ENCODE peak calls at places on chromosomes 13 and 19, in ten cellular contexts. One of them, this sample, is unnamed.

GRCh38 chr19:13215572-13216380 is 65.6 kb downstream of the IER2 start:
- DNase-seq in CD4-positive, CD25-positive, alpha-beta regulatory T cell: peak
- DNase-seq in neuronal stem cell: no peak
- DNase-seq in brain microvascular endothelial cell: no peak
- DNase-seq in spleen: no peak
- DNase-seq in fibroblast of lung: peak
- DNase-seq in heart left ventricle: no peak
- DNase-seq in GM23248: peak
- DNase-seq in suprapubic skin: no peak
- DNase-seq in heart right ventricle: no peak
- DNase-seq in this sample: no peak

GRCh38 chr19:9854282-9854846 is 19.2 kb downstream of the PIN1 start:
- DNase-seq in CD4-positive, CD25-positive, alpha-beta regulatory T cell: no peak
- DNase-seq in neuronal stem cell: no peak
- DNase-seq in brain microvascular endothelial cell: no peak
- DNase-seq in spleen: no peak
- DNase-seq in fibroblast of lung: no peak
- DNase-seq in heart left ventricle: no peak
- DNase-seq in GM23248: no peak
- DNase-seq in suprapubic skin: no peak
- DNase-seq in heart right ventricle: no peak
- DNase-seq in this sample: no peak

GRCh38 chr19:35005256-35005977 is 5.3 kb downstream of the GRAMD1A start:
- DNase-seq in CD4-positive, CD25-positive, alpha-beta regulatory T cell: no peak
- DNase-seq in neuronal stem cell: no peak
- DNase-seq in brain microvascular endothelial cell: no peak
- DNase-seq in spleen: peak
- DNase-seq in fibroblast of lung: no peak
- DNase-seq in heart left ventricle: no peak
- DNase-seq in GM23248: no peak
- DNase-seq in suprapubic skin: no peak
- DNase-seq in heart right ventricle: no peak
- DNase-seq in this sample: no peak

GRCh38 chr19:7159105-7159933 is 89.8 kb downstream of the ZNF557 start:
- DNase-seq in CD4-positive, CD25-positive, alpha-beta regulatory T cell: no peak
- DNase-seq in neuronal stem cell: no peak
- DNase-seq in brain microvascular endothelial cell: peak
- DNase-seq in spleen: no peak
- DNase-seq in fibroblast of lung: peak
- DNase-seq in heart left ventricle: peak
- DNase-seq in GM23248: peak
- DNase-seq in suprapubic skin: no peak
- DNase-seq in heart right ventricle: peak
- DNase-seq in this sample: no peak

GRCh38 chr13:35917942-35918645 is 213.1 kb downstream of the DCLK1 start:
- DNase-seq in CD4-positive, CD25-positive, alpha-beta regulatory T cell: no peak
- DNase-seq in neuronal stem cell: no peak
- DNase-seq in brain microvascular endothelial cell: no peak
- DNase-seq in spleen: no peak
- DNase-seq in fibroblast of lung: peak
- DNase-seq in heart left ventricle: no peak
- DNase-seq in GM23248: peak
- DNase-seq in suprapubic skin: no peak
- DNase-seq in heart right ventricle: no peak
- DNase-seq in this sample: no peak

GRCh38 chr19:49801966-49802661 is 11.0 kb downstream of the FUZ start:
- DNase-seq in CD4-positive, CD25-positive, alpha-beta regulatory T cell: no peak
- DNase-seq in neuronal stem cell: peak
- DNase-seq in brain microvascular endothelial cell: peak
- DNase-seq in spleen: no peak
- DNase-seq in fibroblast of lung: peak
- DNase-seq in heart left ventricle: peak
- DNase-seq in GM23248: peak
- DNase-seq in suprapubic skin: peak
- DNase-seq in heart right ventricle: peak
- DNase-seq in this sample: no peak

GRCh38 chr13:38767506-38768265 is 80.8 kb downstream of the FREM2 start:
- DNase-seq in CD4-positive, CD25-positive, alpha-beta regulatory T cell: no peak
- DNase-seq in neuronal stem cell: no peak
- DNase-seq in brain microvascular endothelial cell: no peak
- DNase-seq in spleen: no peak
- DNase-seq in fibroblast of lung: no peak
- DNase-seq in heart left ventricle: no peak
- DNase-seq in GM23248: no peak
- DNase-seq in suprapubic skin: no peak
- DNase-seq in heart right ventricle: no peak
- DNase-seq in this sample: no peak

GRCh38 chr13:99505814-99506269 is 4.6 kb downstream of the TM9SF2 start:
- DNase-seq in CD4-positive, CD25-positive, alpha-beta regulatory T cell: peak
- DNase-seq in neuronal stem cell: no peak
- DNase-seq in brain microvascular endothelial cell: no peak
- DNase-seq in spleen: no peak
- DNase-seq in fibroblast of lung: peak
- DNase-seq in heart left ventricle: no peak
- DNase-seq in GM23248: peak
- DNase-seq in suprapubic skin: no peak
- DNase-seq in heart right ventricle: no peak
- DNase-seq in this sample: no peak

GRCh38 chr13:31850041-31850440 is 110.7 kb downstream of the RXFP2 start:
- DNase-seq in CD4-positive, CD25-positive, alpha-beta regulatory T cell: no peak
- DNase-seq in neuronal stem cell: no peak
- DNase-seq in brain microvascular endothelial cell: no peak
- DNase-seq in spleen: no peak
- DNase-seq in fibroblast of lung: no peak
- DNase-seq in heart left ventricle: no peak
- DNase-seq in GM23248: no peak
- DNase-seq in suprapubic skin: no peak
- DNase-seq in heart right ventricle: no peak
- DNase-seq in this sample: no peak

GRCh38 chr19:49403404-49404187 is 15.5 kb downstream of the KASH5 start:
- DNase-seq in CD4-positive, CD25-positive, alpha-beta regulatory T cell: no peak
- DNase-seq in neuronal stem cell: no peak
- DNase-seq in brain microvascular endothelial cell: peak
- DNase-seq in spleen: no peak
- DNase-seq in fibroblast of lung: peak
- DNase-seq in heart left ventricle: no peak
- DNase-seq in GM23248: no peak
- DNase-seq in suprapubic skin: no peak
- DNase-seq in heart right ventricle: no peak
- DNase-seq in this sample: no peak

GRCh38 chr19:2027361-2027760 is 11.8 kb upstream of the BTBD2 start:
- DNase-seq in CD4-positive, CD25-positive, alpha-beta regulatory T cell: no peak
- DNase-seq in neuronal stem cell: no peak
- DNase-seq in brain microvascular endothelial cell: peak
- DNase-seq in spleen: no peak
- DNase-seq in fibroblast of lung: peak
- DNase-seq in heart left ventricle: no peak
- DNase-seq in GM23248: peak
- DNase-seq in suprapubic skin: no peak
- DNase-seq in heart right ventricle: no peak
- DNase-seq in this sample: no peak

GRCh38 chr13:101623469-101624209 is 171.2 kb downstream of the ITGBL1 start:
- DNase-seq in CD4-positive, CD25-positive, alpha-beta regulatory T cell: no peak
- DNase-seq in neuronal stem cell: no peak
- DNase-seq in brain microvascular endothelial cell: peak
- DNase-seq in spleen: no peak
- DNase-seq in fibroblast of lung: peak
- DNase-seq in heart left ventricle: no peak
- DNase-seq in GM23248: peak
- DNase-seq in suprapubic skin: no peak
- DNase-seq in heart right ventricle: no peak
- DNase-seq in this sample: no peak

GRCh38 chr19:57587529-57587928 is 3.6 kb downstream of the ZIK1 start:
- DNase-seq in CD4-positive, CD25-positive, alpha-beta regulatory T cell: no peak
- DNase-seq in neuronal stem cell: no peak
- DNase-seq in brain microvascular endothelial cell: peak
- DNase-seq in spleen: no peak
- DNase-seq in fibroblast of lung: peak
- DNase-seq in heart left ventricle: no peak
- DNase-seq in GM23248: peak
- DNase-seq in suprapubic skin: no peak
- DNase-seq in heart right ventricle: no peak
- DNase-seq in this sample: no peak

GRCh38 chr13:49214917-49215376 is 5.2 kb upstream of the MLNR start:
- DNase-seq in CD4-positive, CD25-positive, alpha-beta regulatory T cell: peak
- DNase-seq in neuronal stem cell: no peak
- DNase-seq in brain microvascular endothelial cell: no peak
- DNase-seq in spleen: peak
- DNase-seq in fibroblast of lung: peak
- DNase-seq in heart left ventricle: peak
- DNase-seq in GM23248: peak
- DNase-seq in suprapubic skin: no peak
- DNase-seq in heart right ventricle: peak
- DNase-seq in this sample: peak

DNA sequence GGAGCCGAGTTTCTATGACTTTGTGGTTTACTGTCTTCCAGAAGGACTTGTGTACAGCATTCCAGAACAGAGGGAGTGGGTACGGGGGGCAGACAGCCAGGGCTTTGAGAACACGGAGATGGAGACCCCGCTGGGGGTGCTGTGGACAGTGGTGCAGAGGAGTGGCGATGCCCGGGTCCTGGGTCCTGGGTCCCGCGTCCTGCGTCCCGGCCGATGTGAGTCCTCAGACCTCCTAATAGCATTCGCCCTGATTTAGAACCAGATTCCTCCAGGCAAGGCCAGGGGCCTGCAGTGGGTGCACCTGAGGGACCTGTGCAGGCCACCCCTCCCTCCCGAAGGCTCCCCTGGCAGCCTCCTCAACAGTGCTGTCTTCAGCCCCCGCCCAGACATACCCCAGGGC is 97.9 kb downstream of the KDM4B start:
- DNase-seq in CD4-positive, CD25-positive, alpha-beta regulatory T cell: no peak
- DNase-seq in neuronal stem cell: no peak
- DNase-seq in brain microvascular endothelial cell: no peak
- DNase-seq in spleen: no peak
- DNase-seq in fibroblast of lung: no peak
- DNase-seq in heart left ventricle: no peak
- DNase-seq in GM23248: no peak
- DNase-seq in suprapubic skin: no peak
- DNase-seq in heart right ventricle: no peak
- DNase-seq in this sample: no peak
- H3K27ac ChIP-seq in CD4-positive, CD25-positive, alpha-beta regulatory T cell: no peak
- H3K27ac ChIP-seq in neuronal stem cell: no peak
- H3K27ac ChIP-seq in brain microvascular endothelial cell: no peak
- H3K27ac ChIP-seq in spleen: no peak
- H3K27ac ChIP-seq in fibroblast of lung: no peak
- H3K27ac ChIP-seq in heart left ventricle: no peak
- H3K27ac ChIP-seq in GM23248: no peak
- H3K27ac ChIP-seq in suprapubic skin: no peak
- H3K27ac ChIP-seq in heart right ventricle: no peak
- H3K27ac ChIP-seq in this sample: no peak

GRCh38 chr19:39074205-39074692 is 9.9 kb upstream of the ACP7 start:
- DNase-seq in CD4-positive, CD25-positive, alpha-beta regulatory T cell: no peak
- DNase-seq in neuronal stem cell: no peak
- DNase-seq in brain microvascular endothelial cell: no peak
- DNase-seq in spleen: no peak
- DNase-seq in fibroblast of lung: no peak
- DNase-seq in heart left ventricle: no peak
- DNase-seq in GM23248: no peak
- DNase-seq in suprapubic skin: no peak
- DNase-seq in heart right ventricle: no peak
- DNase-seq in this sample: no peak
- H3K27ac ChIP-seq in CD4-positive, CD25-positive, alpha-beta regulatory T cell: peak
- H3K27ac ChIP-seq in neuronal stem cell: no peak
- H3K27ac ChIP-seq in brain microvascular endothelial cell: no peak
- H3K27ac ChIP-seq in spleen: no peak
- H3K27ac ChIP-seq in fibroblast of lung: no peak
- H3K27ac ChIP-seq in heart left ventricle: no peak
- H3K27ac ChIP-seq in GM23248: peak
- H3K27ac ChIP-seq in suprapubic skin: no peak
- H3K27ac ChIP-seq in heart right ventricle: peak
- H3K27ac ChIP-seq in this sample: no peak

GRCh38 chr13:113646921-113647340 is 11.1 kb downstream of the ATP4B start:
- DNase-seq in CD4-positive, CD25-positive, alpha-beta regulatory T cell: no peak
- DNase-seq in neuronal stem cell: no peak
- DNase-seq in brain microvascular endothelial cell: no peak
- DNase-seq in spleen: peak
- DNase-seq in fibroblast of lung: no peak
- DNase-seq in heart left ventricle: no peak
- DNase-seq in GM23248: no peak
- DNase-seq in suprapubic skin: peak
- DNase-seq in heart right ventricle: peak
- DNase-seq in this sample: peak

GRCh38 chr13:113643593-113643992 is 14.4 kb downstream of the ATP4B start:
- DNase-seq in CD4-positive, CD25-positive, alpha-beta regulatory T cell: no peak
- DNase-seq in neuronal stem cell: no peak
- DNase-seq in brain microvascular endothelial cell: no peak
- DNase-seq in spleen: no peak
- DNase-seq in fibroblast of lung: peak
- DNase-seq in heart left ventricle: no peak
- DNase-seq in GM23248: no peak
- DNase-seq in suprapubic skin: no peak
- DNase-seq in heart right ventricle: no peak
- DNase-seq in this sample: no peak

GRCh38 chr13:113645329-113645728 is 12.7 kb downstream of the ATP4B start:
- DNase-seq in CD4-positive, CD25-positive, alpha-beta regulatory T cell: no peak
- DNase-seq in neuronal stem cell: no peak
- DNase-seq in brain microvascular endothelial cell: no peak
- DNase-seq in spleen: no peak
- DNase-seq in fibroblast of lung: no peak
- DNase-seq in heart left ventricle: no peak
- DNase-seq in GM23248: no peak
- DNase-seq in suprapubic skin: peak
- DNase-seq in heart right ventricle: no peak
- DNase-seq in this sample: peak

GRCh38 chr13:113646376-113646775 is 11.6 kb downstream of the ATP4B start:
- DNase-seq in CD4-positive, CD25-positive, alpha-beta regulatory T cell: no peak
- DNase-seq in neuronal stem cell: no peak
- DNase-seq in brain microvascular endothelial cell: no peak
- DNase-seq in spleen: no peak
- DNase-seq in fibroblast of lung: no peak
- DNase-seq in heart left ventricle: peak
- DNase-seq in GM23248: no peak
- DNase-seq in suprapubic skin: peak
- DNase-seq in heart right ventricle: no peak
- DNase-seq in this sample: no peak

DNA sequence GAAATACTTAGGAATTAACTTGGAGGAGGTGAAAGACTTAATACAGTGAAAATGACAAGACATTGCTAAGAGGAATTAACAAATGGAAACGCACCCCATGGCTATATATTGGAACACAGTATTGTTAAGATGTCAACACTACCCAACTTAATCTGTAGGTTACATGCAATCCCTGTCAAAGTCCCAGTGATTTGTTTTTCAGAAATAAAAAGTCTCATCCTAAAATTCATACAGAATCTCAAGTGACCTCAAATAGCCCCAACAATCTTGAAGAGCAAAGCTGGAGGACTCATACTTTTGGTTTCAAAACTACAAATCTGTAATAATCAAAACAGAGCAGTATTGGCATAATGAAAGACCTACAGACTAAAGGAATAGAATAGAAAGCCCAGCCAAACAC is 13.2 kb downstream of the ATP4B start:
- DNase-seq in CD4-positive, CD25-positive, alpha-beta regulatory T cell: no peak
- DNase-seq in neuronal stem cell: no peak
- DNase-seq in brain microvascular endothelial cell: no peak
- DNase-seq in spleen: no peak
- DNase-seq in fibroblast of lung: no peak
- DNase-seq in heart left ventricle: no peak
- DNase-seq in GM23248: no peak
- DNase-seq in suprapubic skin: no peak
- DNase-seq in heart right ventricle: no peak
- DNase-seq in this sample: no peak
- H3K27ac ChIP-seq in CD4-positive, CD25-positive, alpha-beta regulatory T cell: no peak
- H3K27ac ChIP-seq in neuronal stem cell: no peak
- H3K27ac ChIP-seq in brain microvascular endothelial cell: no peak
- H3K27ac ChIP-seq in spleen: no peak
- H3K27ac ChIP-seq in fibroblast of lung: no peak
- H3K27ac ChIP-seq in heart left ventricle: no peak
- H3K27ac ChIP-seq in GM23248: no peak
- H3K27ac ChIP-seq in suprapubic skin: no peak
- H3K27ac ChIP-seq in heart right ventricle: no peak
- H3K27ac ChIP-seq in this sample: no peak

GRCh38 chr13:109454167-109454917 is 332.0 kb downstream of the IRS2 start:
- DNase-seq in CD4-positive, CD25-positive, alpha-beta regulatory T cell: no peak
- DNase-seq in neuronal stem cell: no peak
- DNase-seq in brain microvascular endothelial cell: no peak
- DNase-seq in spleen: no peak
- DNase-seq in fibroblast of lung: peak
- DNase-seq in heart left ventricle: no peak
- DNase-seq in GM23248: peak
- DNase-seq in suprapubic skin: no peak
- DNase-seq in heart right ventricle: no peak
- DNase-seq in this sample: no peak
- H3K27ac ChIP-seq in CD4-positive, CD25-positive, alpha-beta regulatory T cell: no peak
- H3K27ac ChIP-seq in neuronal stem cell: no peak
- H3K27ac ChIP-seq in brain microvascular endothelial cell: no peak
- H3K27ac ChIP-seq in spleen: no peak
- H3K27ac ChIP-seq in fibroblast of lung: peak
- H3K27ac ChIP-seq in heart left ventricle: no peak
- H3K27ac ChIP-seq in GM23248: no peak
- H3K27ac ChIP-seq in suprapubic skin: no peak
- H3K27ac ChIP-seq in heart right ventricle: no peak
- H3K27ac ChIP-seq in this sample: no peak

This sample was measured in upper lobe of right lung.